ENCODE peak calls at places on chromosomes 16 and 17, in five cellular contexts. X, Y, I, A and W are unnamed samples.

GRCh38 chr16:56910654-56911539 is 21.0 kb upstream of the HERPUD1 start:
- DNase-seq in X (no peak), Y (no peak), I (no peak), A (peak; percentile 88), W (no peak)

GRCh38 chr16:50884066-50884860 is 142.4 kb downstream of the CYLD start:
- DNase-seq in X (peak; percentile 9), Y (no peak), I (peak; percentile 5), A (no peak), W (no peak)

GRCh38 chr17:72259977-72260376 is 139.2 kb downstream of the SOX9 start:
- DNase-seq in X (no peak), Y (no peak), I (no peak), A (no peak), W (no peak)

GRCh38 chr16:19415461-19415860 is 2.2 kb upstream of the TMC5 start:
- DNase-seq in X (no peak), Y (no peak), I (no peak), A (no peak), W (no peak)

GRCh38 chr16:76574651-76575050 is 297.4 kb downstream of the CNTNAP4 start:
- DNase-seq in X (no peak), Y (no peak), I (no peak), A (no peak), W (no peak)

GRCh38 chr16:89096768-89097527 is 3.3 kb downstream of the ACSF3 start:
- DNase-seq in X (peak; percentile 66), Y (no peak), I (no peak), A (peak; percentile 44), W (no peak)

GRCh38 chr17:56792267-56792666 is 41.5 kb downstream of the C17orf67 start:
- DNase-seq in X (no peak), Y (no peak), I (no peak), A (no peak), W (no peak)

GRCh38 chr16:80350066-80350465 is 190.7 kb upstream of the DYNLRB2 start:
- DNase-seq in X (no peak), Y (no peak), I (no peak), A (no peak), W (no peak)

GRCh38 chr16:58733248-58733670 is 857 bp downstream of the GOT2 start:
- DNase-seq in X (no peak), Y (no peak), I (no peak), A (peak; percentile 26), W (no peak)

GRCh38 chr17:76568771-76569170 is 16.9 kb downstream of the ST6GALNAC2 start:
- DNase-seq in X (no peak), Y (no peak), I (no peak), A (no peak), W (no peak)

GRCh38 chr17:27356091-27356705 is 62.3 kb downstream of the WSB1 start:
- DNase-seq in X (no peak), Y (no peak), I (no peak), A (no peak), W (no peak)

GRCh38 chr16:51431517-51432241 is 280.6 kb upstream of the SALL1 start:
- DNase-seq in X (no peak), Y (peak; percentile 18), I (no peak), A (peak; percentile 91), W (peak; percentile 67)

GRCh38 chr17:20922128-20922670 is 120.6 kb downstream of the USP22 start:
- DNase-seq in X (no peak), Y (no peak), I (no peak), A (peak; percentile 72), W (no peak)

GRCh38 chr16:12124742-12125141 is 148.2 kb downstream of the SNX29 start:
- DNase-seq in X (no peak), Y (no peak), I (no peak), A (peak; percentile 9), W (no peak)

GRCh38 chr16:75485230-75486013 is 9.8 kb downstream of the CHST6 start:
- DNase-seq in X (no peak), Y (no peak), I (no peak), A (no peak), W (no peak)

GRCh38 chr17:77371888-77372443 is 231.2 kb downstream of the SEC14L1 start:
- DNase-seq in X (no peak), Y (no peak), I (no peak), A (no peak), W (no peak)

GRCh38 chr16:72367841-72368240 is 195.9 kb upstream of the PMFBP1 start:
- DNase-seq in X (no peak), Y (no peak), I (no peak), A (peak; percentile 9), W (no peak)

GRCh38 chr16:76837872-76838271 is 353.1 kb upstream of the MON1B start:
- DNase-seq in X (no peak), Y (no peak), I (no peak), A (no peak), W (no peak)

GRCh38 chr16:8936421-8936820 is 27.3 kb downstream of the USP7 start:
- DNase-seq in X (peak; percentile 79), Y (peak; percentile 37), I (peak; percentile 33), A (peak; percentile 42), W (no peak)